ENCODE peak calls at places on chromosomes 5 and 9, in five cellular contexts. U is heart left ventricle, T is HCT116, F is esophagus squamous epithelium, Y is Peyer's patch. Z is an unnamed sample.

GRCh38 chr5:176711883-176712282 is 64.6 kb downstream of the TSPAN17 start:
- DNase-seq in U (no peak), F (no peak), T (no peak), Y (no peak), Z (no peak)

GRCh38 chr9:114701971-114702370 is 20.0 kb upstream of the TEX48 start:
- DNase-seq in F (no peak), Y (no peak), U (no peak), T (no peak), Z (no peak)

GRCh38 chr9:110995511-110996340 is 42.5 kb downstream of the LPAR1 start:
- DNase-seq in F (no peak), Y (no peak), U (no peak), T (no peak), Z (no peak)

GRCh38 chr9:6575324-6575758 is 70.2 kb downstream of the GLDC start:
- DNase-seq in T (no peak), Y (no peak), F (no peak), U (no peak), Z (no peak)

GRCh38 chr5:168879929-168880328 is 300.8 kb upstream of the PANK3 start:
- DNase-seq in F (no peak), U (no peak), Y (no peak), T (no peak), Z (no peak)

GRCh38 chr5:1409386-1410110 is 35.7 kb downstream of the SLC6A3 start:
- DNase-seq in Y (peak; percentile 48), F (no peak), T (no peak), U (peak; percentile 52), Z (peak; percentile 51)

GRCh38 chr9:38126730-38127129 is 57.7 kb upstream of the SHB start:
- DNase-seq in F (no peak), U (no peak), T (no peak), Y (no peak), Z (no peak)

GRCh38 chr5:121189569-121190305 is 661.9 kb upstream of the FTMT start:
- DNase-seq in T (no peak), U (no peak), Y (no peak), F (no peak), Z (no peak)

GRCh38 chr9:137455361-137455991 is 3.7 kb downstream of the NSMF start:
- DNase-seq in U (peak; percentile 53), T (no peak), Y (peak; percentile 41), F (no peak), Z (no peak)

GRCh38 chr9:95189230-95190098 is 128.0 kb downstream of the FANCC start:
- DNase-seq in T (no peak), F (no peak), Y (no peak), U (no peak), Z (no peak)

GRCh38 chr9:90141723-90142122 is 500.9 kb downstream of the DIRAS2 start:
- DNase-seq in U (no peak), T (no peak), Y (no peak), F (no peak), Z (no peak)

GRCh38 chr9:130845901-130846381 is 10.9 kb downstream of the ABL1 start:
- DNase-seq in T (no peak), Y (no peak), U (no peak), F (no peak), Z (no peak)

GRCh38 chr5:158463971-158464370 is 605.0 kb upstream of the CLINT1 start:
- DNase-seq in F (no peak), Y (no peak), T (no peak), U (no peak), Z (peak; percentile 80)

GRCh38 chr9:128439273-128439672 is 16.5 kb upstream of the ODF2 start:
- DNase-seq in Y (no peak), T (no peak), F (no peak), U (no peak), Z (no peak)

GRCh38 chr5:16727937-16728336 is 111.1 kb upstream of the RETREG1 start:
- DNase-seq in U (no peak), T (no peak), Y (peak; percentile 54), F (no peak), Z (no peak)

GRCh38 chr5:74320526-74320925 is 320.0 kb downstream of the ENC1 start:
- DNase-seq in U (no peak), F (no peak), T (no peak), Y (no peak), Z (no peak)

GRCh38 chr9:132412089-132412488 is 2.1 kb downstream of the CFAP77 start:
- DNase-seq in Y (no peak), F (no peak), U (no peak), T (peak; percentile 8), Z (no peak)

GRCh38 chr9:70678153-70678552 is 263.7 kb upstream of the KLF9 start:
- DNase-seq in U (no peak), Y (no peak), T (no peak), F (no peak), Z (no peak)

GRCh38 chr5:113212244-113212920 is 222.4 kb downstream of the TSSK1B start:
- DNase-seq in Y (no peak), T (no peak), U (no peak), F (no peak), Z (no peak)

GRCh38 chr9:133880851-133881634 is 111.1 kb downstream of the VAV2 start:
- DNase-seq in T (no peak), F (no peak), Y (no peak), U (no peak), Z (no peak)

GRCh38 chr9:97900103-97900737 is 22.1 kb downstream of the TRMO start:
- DNase-seq in Y (no peak), U (no peak), T (no peak), F (no peak), Z (no peak)

GRCh38 chr5:154190652-154191304 is at the start of gene GALNT10:
- DNase-seq in U (peak; percentile 88), T (peak; percentile 21), Y (peak; percentile 84), F (no peak), Z (no peak)

GRCh38 chr5:151079838-151080619 is 805 bp downstream of the TNIP1 start:
- DNase-seq in F (no peak), T (no peak), U (no peak), Y (no peak), Z (no peak)

GRCh38 chr9:79111653-79112052 is 460.1 kb upstream of the TLE4 start:
- DNase-seq in F (no peak), Y (no peak), T (no peak), U (no peak), Z (no peak)

GRCh38 chr5:125348221-125348692 is 601.8 kb upstream of the ZNF608 start:
- DNase-seq in T (no peak), Y (no peak), F (no peak), U (no peak), Z (peak; percentile 59)

GRCh38 chr9:77271023-77271690 is 93.8 kb downstream of the VPS13A start:
- DNase-seq in U (no peak), T (no peak), F (no peak), Y (no peak), Z (no peak)

GRCh38 chr9:127973169-127974001 is 7.4 kb downstream of the EEIG1 start:
- DNase-seq in U (peak; percentile 67), Y (peak; percentile 77), T (no peak), F (no peak), Z (no peak)

DNA sequence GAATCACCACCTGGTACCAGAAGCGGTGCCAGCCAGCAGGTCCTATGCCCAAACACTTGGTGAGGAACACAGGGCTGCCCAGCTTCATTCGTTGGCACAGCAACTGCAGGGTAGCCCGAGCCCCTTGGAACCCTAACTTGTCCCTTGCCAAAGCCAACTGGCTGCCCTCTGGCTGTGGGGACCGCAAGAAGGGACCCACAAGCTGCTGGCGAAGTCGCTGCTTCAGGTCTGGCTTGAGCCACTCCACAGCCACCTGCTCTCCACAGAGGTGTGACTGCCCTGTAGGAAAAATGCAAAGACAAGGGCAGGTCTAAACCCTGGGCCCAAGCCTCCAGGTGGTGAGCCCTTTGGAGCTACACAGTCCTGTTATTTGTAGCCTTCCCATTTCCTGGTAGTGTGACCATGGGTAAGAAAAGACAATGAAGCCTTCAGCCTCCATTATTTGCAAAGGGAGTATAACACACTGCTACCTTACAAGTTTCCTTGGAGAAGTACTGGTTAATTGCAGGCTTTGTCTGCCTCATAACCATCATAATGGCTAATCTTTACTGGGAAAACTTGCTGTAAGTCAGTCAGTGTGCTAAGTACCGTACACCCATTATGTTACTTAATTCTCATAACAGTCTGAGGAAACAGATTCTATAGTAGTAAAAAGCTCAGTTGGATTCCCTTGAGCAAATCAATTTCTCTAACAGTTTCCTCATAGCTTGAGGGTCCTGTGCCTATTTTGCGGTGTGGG is 1.7 kb downstream of the DND1 start:
- DNase-seq in Y (no peak), U (no peak), F (no peak), T (no peak), Z (no peak)
- H3K36me3 ChIP-seq in Y (peaks cover 80% of the 10 kb centered on the region), U (peaks cover 89% of the 10 kb centered on the region), F (peaks cover 30% of the 10 kb centered on the region), T (peaks cover 44% of the 10 kb centered on the region), Z (peaks cover 91% of the 10 kb centered on the region)

DNA sequence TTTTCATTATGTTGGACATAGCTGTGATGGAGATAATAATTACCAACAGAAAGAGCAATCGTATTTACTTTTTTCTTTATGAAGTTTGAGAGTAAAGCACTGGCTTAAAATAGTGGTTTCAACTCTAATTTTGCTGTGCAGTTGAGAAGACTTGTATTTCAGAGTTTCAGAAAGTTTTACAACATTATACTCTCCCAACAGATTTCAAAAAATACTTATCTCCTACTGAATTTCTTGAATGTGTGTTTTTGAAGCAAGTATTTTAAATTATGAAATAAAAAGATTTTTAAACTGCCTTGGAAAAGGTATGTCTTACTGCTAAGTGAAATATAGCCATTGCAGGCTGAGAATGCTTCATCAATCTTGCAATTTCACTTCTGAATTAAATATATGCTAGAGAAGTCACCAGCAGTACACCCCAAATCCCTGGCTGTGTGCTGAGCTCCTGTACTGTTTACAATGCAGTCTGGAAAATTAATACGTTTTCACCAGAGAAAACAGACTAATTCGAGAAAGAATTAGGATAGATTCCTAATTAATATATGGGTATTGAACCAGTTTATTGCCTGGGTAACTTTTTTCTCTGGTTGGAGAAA is 3.0 kb downstream of the PRDM6 start:
- DNase-seq in F (no peak), T (no peak), U (no peak), Y (no peak), Z (no peak)
- H3K27me3 ChIP-seq in F (peaks cover 15% of the 10 kb centered on the region), T (no peaks in the 10 kb centered on the region), U (peaks cover 75% of the 10 kb centered on the region), Y (peaks cover 8% of the 10 kb centered on the region), Z (peaks cover 100% of the 10 kb centered on the region)

GRCh38 chr5:68282001-68282400 is 66.4 kb downstream of the PIK3R1 start:
- DNase-seq in T (no peak), Y (no peak), U (no peak), F (no peak), Z (no peak)

GRCh38 chr5:68277427-68277826 is 61.9 kb downstream of the PIK3R1 start:
- DNase-seq in F (no peak), Y (no peak), T (no peak), U (no peak), Z (no peak)

GRCh38 chr5:68276740-68277139 is 61.2 kb downstream of the PIK3R1 start:
- DNase-seq in T (no peak), Y (no peak), U (no peak), F (no peak), Z (no peak)

GRCh38 chr5:68274847-68275700 is 59.5 kb downstream of the PIK3R1 start:
- DNase-seq in T (no peak), Y (no peak), F (no peak), U (no peak), Z (no peak)

DNA sequence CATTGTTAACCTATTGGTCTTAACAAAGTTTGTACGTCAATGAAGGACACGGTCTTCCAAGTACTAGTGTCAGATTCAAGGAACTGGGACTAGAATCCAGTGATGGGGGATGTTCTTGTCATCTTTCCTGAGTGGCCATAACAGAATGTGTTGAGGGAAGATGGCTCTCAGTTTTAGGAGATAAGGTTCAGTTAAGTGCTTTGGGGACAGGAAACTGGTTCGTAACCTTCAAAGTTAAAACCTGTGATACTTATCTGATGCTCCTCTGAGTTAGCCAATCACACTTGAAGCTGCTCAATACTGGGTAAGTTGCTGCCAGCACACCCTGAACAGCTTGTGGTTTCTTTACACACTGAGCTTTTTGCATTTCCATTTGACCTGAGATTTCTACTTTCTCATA is 64.4 kb downstream of the PIK3R1 start:
- DNase-seq in T (no peak), Y (no peak), F (no peak), U (no peak), Z (no peak)
- TF ChIP-seq POLR2A in T (no peak), Y (peak; percentile 39), F (no peak), U (no peak), Z (no peak)

GRCh38 chr5:163760498-163760897 is 255.1 kb downstream of the MAT2B start:
- DNase-seq in U (no peak), Y (no peak), F (no peak), T (no peak), Z (no peak)
- H3K36me3 ChIP-seq in U (no peaks in the 10 kb centered on the region), Y (no peaks in the 10 kb centered on the region), F (no peaks in the 10 kb centered on the region), T (no peaks in the 10 kb centered on the region), Z (no peaks in the 10 kb centered on the region)

Z was measured in suprapubic skin.